ENCODE peak calls at places on chromosomes 2 and 18, in seven cellular contexts. U, R, I, K, Q, V and C are unnamed samples.

GRCh38 chr2:22855081-22855480 is 529.9 kb upstream of the KLHL29 start:
- DNase-seq in U (no peak), I (no peak), V (no peak), K (no peak), R (no peak), Q (peak), C (no peak)

GRCh38 chr2:28716265-28716865 is 35.3 kb upstream of the PPP1CB start:
- DNase-seq in V (peak), Q (peak), K (no peak), R (peak), U (peak), I (no peak), C (peak)

GRCh38 chr2:20115902-20116301 is 64.5 kb upstream of the LAPTM4A start:
- DNase-seq in V (no peak), K (no peak), R (no peak), I (no peak), U (no peak), Q (no peak), C (no peak)

GRCh38 chr2:53782681-53783080 is 4.1 kb downstream of the ASB3 start:
- DNase-seq in R (no peak), K (no peak), U (no peak), V (no peak), I (no peak), Q (no peak), C (no peak)

GRCh38 chr2:196677404-196677803 is 37.9 kb downstream of the CCDC150 start:
- DNase-seq in R (peak), K (no peak), Q (no peak), U (peak), I (no peak), V (no peak), C (no peak)

GRCh38 chr2:70937866-70938579 is 2.3 kb downstream of the ATP6V1B1 start:
- DNase-seq in U (no peak), K (no peak), R (no peak), Q (peak), I (no peak), V (no peak), C (no peak)

GRCh38 chr2:132652501-132652900 is 17.5 kb downstream of the LYPD1 start:
- DNase-seq in R (no peak), V (no peak), I (no peak), K (no peak), U (no peak), Q (no peak), C (no peak)

GRCh38 chr18:37407571-37407970 is 158.0 kb downstream of the CELF4 start:
- DNase-seq in V (no peak), U (no peak), Q (no peak), K (no peak), R (no peak), I (no peak), C (no peak)

GRCh38 chr18:11307716-11308115 is 158.3 kb upstream of the PIEZO2 start:
- DNase-seq in R (no peak), I (no peak), Q (no peak), U (no peak), K (no peak), V (no peak), C (no peak)

GRCh38 chr2:227221120-227221519 is 56.7 kb downstream of the COL4A3 start:
- DNase-seq in I (no peak), Q (no peak), R (no peak), V (no peak), K (no peak), U (no peak), C (peak)

GRCh38 chr2:95041060-95041823 is 15.7 kb downstream of the MAL start:
- DNase-seq in K (no peak), Q (no peak), I (no peak), U (no peak), V (no peak), R (no peak), C (no peak)

GRCh38 chr18:71045331-71046065 is 756.7 kb downstream of the SOCS6 start:
- DNase-seq in Q (no peak), K (no peak), I (no peak), U (no peak), R (no peak), V (no peak), C (no peak)

GRCh38 chr2:217478831-217479435 is 523.9 kb downstream of the TNS1 start:
- DNase-seq in K (no peak), I (no peak), U (no peak), V (no peak), R (no peak), Q (no peak), C (no peak)

GRCh38 chr18:29041976-29042375 is 865.0 kb upstream of the CDH2 start:
- DNase-seq in Q (no peak), I (no peak), K (no peak), V (no peak), R (no peak), U (no peak), C (no peak)

GRCh38 chr18:12621737-12622306 is 36.1 kb downstream of the SPIRE1 start:
- DNase-seq in I (no peak), Q (no peak), V (no peak), U (no peak), R (peak), K (peak), C (no peak)

GRCh38 chr2:172427990-172428840 is 829 bp downstream of the ITGA6 start:
- DNase-seq in I (no peak), K (no peak), V (no peak), Q (peak), U (peak), R (no peak), C (peak)

GRCh38 chr2:40367652-40368051 is 84.2 kb downstream of the SLC8A1 start:
- DNase-seq in V (no peak), Q (no peak), U (no peak), R (peak), K (no peak), I (no peak), C (no peak)

GRCh38 chr2:165535443-165535842 is 65.9 kb downstream of the CSRNP3 start:
- DNase-seq in I (no peak), V (no peak), K (no peak), R (no peak), Q (no peak), U (no peak), C (no peak)

GRCh38 chr2:189569295-189569925 is 11.2 kb downstream of the SLC40A1 start:
- DNase-seq in Q (no peak), K (no peak), U (no peak), R (peak), V (no peak), I (no peak), C (no peak)

GRCh38 chr2:203551653-203552250 is 16.7 kb upstream of the RAPH1 start:
- DNase-seq in U (no peak), Q (peak), I (no peak), K (no peak), V (no peak), R (peak), C (no peak)

GRCh38 chr2:195486520-195486919 is 170.5 kb upstream of the SLC39A10 start:
- DNase-seq in R (no peak), U (no peak), I (no peak), V (no peak), Q (no peak), K (no peak), C (no peak)

GRCh38 chr2:6025391-6025790 is 333.2 kb downstream of the SOX11 start:
- DNase-seq in V (no peak), R (no peak), U (no peak), I (no peak), K (no peak), Q (no peak), C (no peak)

GRCh38 chr2:58594175-58594574 is 353.1 kb upstream of the FANCL start:
- DNase-seq in I (no peak), U (peak), R (no peak), Q (peak), K (peak), V (no peak), C (peak)

DNA sequence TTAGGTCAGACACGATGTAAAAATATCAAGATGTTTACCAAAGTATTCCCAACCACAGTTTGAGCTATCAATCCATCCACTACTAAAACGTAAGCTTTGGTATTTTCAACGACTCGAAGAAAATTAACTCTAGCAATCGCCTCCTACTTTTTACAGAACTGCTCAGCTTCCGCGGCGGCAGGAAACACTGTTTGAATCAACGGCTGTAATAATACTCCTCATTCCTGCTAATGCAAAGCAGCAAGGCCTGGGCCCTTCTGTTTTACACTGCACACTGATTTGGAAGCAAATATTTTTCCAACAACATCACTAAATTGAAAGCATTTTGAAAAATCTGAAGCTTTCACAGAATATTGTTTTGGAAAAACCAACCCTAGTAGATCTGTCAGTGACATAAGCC is 261.2 kb downstream of the TXNL1 start:
- DNase-seq in R (no peak), U (no peak), V (no peak), K (no peak), Q (no peak), I (no peak), C (no peak)
- H3K4me3 ChIP-seq in R (no peak), U (no peak), V (no peak), K (no peak), Q (no peak), I (no peak), C (no peak)

GRCh38 chr18:680392-680791 is 22.9 kb downstream of the TYMS start:
- DNase-seq in K (no peak), R (no peak), I (no peak), Q (no peak), U (no peak), V (no peak), C (no peak)

GRCh38 chr18:676747-677544 is 19.5 kb downstream of the TYMS start:
- DNase-seq in Q (no peak), I (no peak), U (no peak), V (no peak), K (no peak), R (no peak), C (no peak)

GRCh38 chr18:676069-676468 is 18.6 kb downstream of the TYMS start:
- DNase-seq in K (no peak), V (no peak), Q (no peak), R (no peak), I (no peak), U (no peak), C (no peak)

GRCh38 chr18:677951-678363 is 20.5 kb downstream of the TYMS start:
- DNase-seq in Q (no peak), V (no peak), R (no peak), U (no peak), I (no peak), K (no peak), C (no peak)

GRCh38 chr18:678482-679182 is 21.2 kb downstream of the TYMS start:
- DNase-seq in I (no peak), Q (no peak), U (no peak), V (no peak), R (no peak), K (no peak), C (no peak)
- TF ChIP-seq USF2 in I (no peak), Q (no peak), U (no peak), V (no peak), R (no peak), K (no peak), C (no peak)

GRCh38 chr2:86441392-86441788 is 219 bp downstream of the KDM3A start:
- DNase-seq in U (no peak), I (no peak), R (no peak), K (no peak), Q (no peak), V (no peak), C (no peak)

GRCh38 chr2:86441789-86442641 is 844 bp downstream of the KDM3A start:
- DNase-seq in I (no peak), V (peak), U (peak), Q (peak), K (peak), R (peak), C (peak)

GRCh38 chr2:86440631-86441391 is at the start of gene KDM3A:
- DNase-seq in V (peak), U (peak), Q (peak), R (peak), I (peak), K (peak), C (peak)

GRCh38 chr2:86442642-86443005 is 1.5 kb downstream of the KDM3A start:
- DNase-seq in K (peak), I (peak), Q (peak), V (peak), R (peak), U (peak), C (peak)

DNA sequence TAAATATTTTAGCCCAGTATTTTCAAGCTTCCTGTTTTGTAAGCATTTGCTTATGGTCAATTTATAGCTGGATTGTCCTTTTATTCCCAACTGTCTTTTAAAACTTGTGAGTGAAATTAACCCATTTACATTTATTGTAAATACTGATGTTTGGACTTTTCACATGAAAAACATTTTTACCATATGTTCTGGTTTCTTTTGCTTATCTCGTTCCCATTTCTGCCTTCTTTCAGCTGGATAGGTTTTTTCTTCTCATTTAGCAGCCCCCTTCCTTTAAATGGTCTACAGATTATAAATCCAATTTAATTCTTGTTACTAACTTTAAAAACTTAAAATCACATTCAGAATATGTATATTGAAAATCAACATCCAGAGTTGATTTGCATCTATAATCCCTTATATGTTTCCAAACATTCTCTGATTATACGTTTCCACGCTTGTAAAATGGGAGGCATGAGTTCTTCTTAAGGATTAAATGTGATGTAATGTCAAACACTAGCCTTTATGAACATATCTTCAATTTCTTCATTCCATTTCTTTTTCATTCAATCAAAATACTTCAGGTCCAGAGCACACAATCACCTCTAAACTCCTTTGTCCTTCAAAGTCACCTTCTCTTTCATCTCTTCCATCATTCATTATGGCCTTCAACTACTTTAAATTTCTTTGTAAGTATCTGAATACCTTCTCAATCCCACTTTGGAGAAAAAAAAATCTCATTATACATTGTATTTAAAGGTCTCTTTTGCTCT is 1.1 kb upstream of the KDM3A start:
- DNase-seq in K (no peak), Q (no peak), U (no peak), V (no peak), I (no peak), R (no peak), C (peak)
- H3K4me3 ChIP-seq in K (no peak), Q (no peak), U (peak), V (no peak), I (peak), R (no peak), C (peak)

DNA sequence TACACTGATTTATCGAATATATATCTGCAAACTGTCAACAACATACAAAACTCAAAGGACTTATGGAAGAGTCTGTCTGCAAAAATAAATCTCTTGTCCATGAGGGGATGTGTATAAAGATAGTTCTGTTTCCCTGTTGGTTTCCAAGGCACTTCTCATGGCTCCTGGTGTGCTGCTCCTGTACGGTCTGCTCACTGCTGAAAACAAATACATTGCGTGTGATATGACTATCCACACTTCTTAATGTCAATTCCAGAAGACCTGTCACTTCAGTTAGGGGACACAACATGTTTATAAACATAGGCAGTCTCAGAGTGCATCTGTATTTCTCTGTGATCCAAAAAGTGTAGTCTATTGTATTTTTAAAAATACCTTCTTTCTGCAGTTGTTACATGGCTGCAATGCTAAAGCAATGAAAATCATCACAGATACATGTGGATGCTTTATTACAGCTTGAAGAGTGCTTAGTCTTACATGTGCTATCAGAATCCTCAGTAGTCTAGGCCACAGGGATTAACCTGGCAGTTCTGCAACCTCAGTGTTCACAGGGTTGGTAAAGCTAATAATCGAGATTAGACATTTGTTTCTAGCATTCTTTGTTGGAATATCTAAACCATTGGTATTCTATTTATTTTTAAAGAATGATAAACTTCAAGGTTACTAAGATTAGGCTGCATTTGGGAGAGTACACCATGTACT is 7.8 kb downstream of the ALKAL2 start:
- DNase-seq in U (no peak), V (no peak), K (no peak), R (no peak), I (no peak), Q (no peak), C (no peak)
- TF ChIP-seq USF2 in U (no peak), V (no peak), K (no peak), R (no peak), I (no peak), Q (no peak), C (no peak)